ENCODE peak calls at places on chromosomes 12 and 14, in ten cellular contexts. C is Peyer's patch; Z is neural progenitor cell; M is psoas muscle; I is tibial nerve; W is CD8-positive, alpha-beta memory T cell; G is right cardiac atrium; E is heart right ventricle; N is lower lobe of right lung; O is spleen. D is an unnamed sample. For H3K4me1, the result is how much of the 10 kb centered on the place peaks cover.

GRCh38 chr14:53215101-53215500 is 62.0 kb upstream of the DDHD1 start:
- DNase-seq in Z (no peak), G (no peak), W (no peak), N (no peak), O (no peak), I (no peak), M (no peak), E (no peak), C (no peak), D (no peak)

GRCh38 chr12:124420972-124421674 is 126.2 kb downstream of the RFLNA start:
- DNase-seq in C (no peak), E (no peak), O (no peak), M (no peak), Z (no peak), I (no peak), G (peak), W (no peak), N (no peak), D (no peak)

GRCh38 chr12:13208533-13209278 is 12.2 kb downstream of the EMP1 start:
- DNase-seq in O (no peak), W (no peak), N (no peak), C (no peak), M (no peak), G (no peak), Z (peak), I (no peak), E (no peak), D (no peak)

GRCh38 chr14:45249847-45250575 is 3.0 kb downstream of the MIS18BP1 start:
- DNase-seq in O (no peak), C (no peak), W (no peak), I (peak), E (no peak), Z (no peak), N (no peak), M (no peak), G (peak), D (no peak)

GRCh38 chr14:84961637-84962036 is 568.3 kb upstream of the FLRT2 start:
- DNase-seq in W (no peak), O (no peak), C (no peak), Z (peak), G (no peak), M (no peak), E (peak), I (no peak), N (no peak), D (no peak)

GRCh38 chr12:91178139-91178561 is 4.5 kb downstream of the DCN start:
- DNase-seq in M (peak), O (no peak), E (no peak), W (no peak), I (no peak), C (peak), Z (no peak), N (no peak), G (peak), D (no peak)

GRCh38 chr12:110073049-110073831 is 24.9 kb upstream of the C12orf76 start:
- DNase-seq in O (peak), I (peak), E (peak), C (peak), M (peak), N (peak), G (peak), Z (no peak), W (no peak), D (no peak)

GRCh38 chr14:99538275-99538674 is 57.1 kb downstream of the CCNK start:
- DNase-seq in O (no peak), E (peak), I (no peak), C (no peak), M (no peak), W (no peak), N (no peak), Z (no peak), G (no peak), D (no peak)

GRCh38 chr14:24542346-24542936 is 33.6 kb downstream of the CTSG start:
- DNase-seq in G (no peak), Z (no peak), W (no peak), M (no peak), C (no peak), I (no peak), N (no peak), E (no peak), O (no peak), D (no peak)

GRCh38 chr14:105867961-105868599 is 341.7 kb downstream of the TMEM121 start:
- DNase-seq in I (no peak), E (no peak), C (no peak), W (no peak), M (no peak), Z (no peak), G (no peak), N (no peak), O (peak), D (no peak)

GRCh38 chr12:48194780-48195179 is 8.3 kb downstream of the OR10AD1 start:
- DNase-seq in Z (no peak), G (no peak), W (no peak), M (no peak), N (no peak), I (no peak), E (no peak), C (no peak), O (no peak), D (no peak)

GRCh38 chr12:53481108-53481442 is 18.2 kb downstream of the MAP3K12 start:
- DNase-seq in N (no peak), E (no peak), Z (no peak), G (no peak), M (no peak), C (no peak), W (no peak), I (no peak), O (no peak), D (no peak)

GRCh38 chr12:6372403-6373003 is 2.9 kb downstream of the SCNN1A start:
- DNase-seq in M (no peak), Z (peak), N (peak), O (peak), W (no peak), C (peak), I (peak), E (no peak), G (peak), D (no peak)

GRCh38 chr14:68501621-68502052 is 291.2 kb downstream of the ZFP36L1 start:
- DNase-seq in N (peak), E (peak), O (peak), I (peak), C (no peak), G (peak), Z (no peak), W (no peak), M (peak), D (no peak)

GRCh38 chr12:13165578-13166120 is 30.9 kb upstream of the EMP1 start:
- DNase-seq in M (peak), O (peak), I (peak), W (peak), G (peak), Z (no peak), C (peak), E (peak), N (peak), D (no peak)

GRCh38 chr14:21199611-21200570 is 44.0 kb upstream of the OR5AU1 start:
- DNase-seq in I (no peak), N (no peak), O (no peak), C (no peak), E (no peak), W (no peak), M (no peak), G (no peak), Z (no peak), D (no peak)

GRCh38 chr12:14514154-14514842 is 53.4 kb downstream of the PLBD1 start:
- DNase-seq in W (no peak), G (no peak), M (no peak), E (peak), Z (peak), I (no peak), N (no peak), C (no peak), O (no peak), D (peak)

GRCh38 chr14:54253195-54253947 is 143.4 kb upstream of the CDKN3 start:
- DNase-seq in M (no peak), G (no peak), C (no peak), O (no peak), N (no peak), W (no peak), Z (no peak), I (no peak), E (no peak), D (no peak)

GRCh38 chr14:72553161-72553560 is 340.7 kb downstream of the DPF3 start:
- DNase-seq in C (no peak), N (no peak), I (no peak), O (no peak), G (no peak), W (no peak), Z (no peak), E (no peak), M (no peak), D (no peak)

GRCh38 chr12:92640686-92641085 is 62.1 kb upstream of the PLEKHG7 start:
- DNase-seq in I (no peak), O (no peak), E (no peak), M (no peak), C (no peak), N (no peak), Z (no peak), G (no peak), W (no peak), D (no peak)

GRCh38 chr12:49962861-49963765 is 1.4 kb downstream of the AQP5 start:
- DNase-seq in W (no peak), Z (peak), N (peak), I (no peak), E (peak), G (peak), M (peak), O (peak), C (peak), D (no peak)

GRCh38 chr14:77409131-77409533 is 14.2 kb downstream of the NOXRED1 start:
- DNase-seq in C (no peak), W (no peak), I (no peak), Z (peak), N (no peak), M (no peak), G (no peak), E (no peak), O (no peak), D (peak)

GRCh38 chr12:88067301-88067700 is 38.1 kb upstream of the C12orf50 start:
- DNase-seq in Z (no peak), C (no peak), N (no peak), O (no peak), I (no peak), G (no peak), W (no peak), M (no peak), E (no peak), D (no peak)

GRCh38 chr12:67279637-67280036 is 10.5 kb downstream of the CAND1 start:
- DNase-seq in N (no peak), Z (no peak), O (no peak), C (no peak), W (no peak), M (no peak), G (no peak), I (no peak), E (no peak), D (no peak)

GRCh38 chr14:99715266-99716000 is 31.3 kb downstream of the CYP46A1 start:
- DNase-seq in M (no peak), G (no peak), E (no peak), I (no peak), Z (no peak), N (no peak), W (no peak), O (peak), C (peak), D (no peak)

GRCh38 chr12:97650242-97650641 is 187.6 kb downstream of the RMST start:
- DNase-seq in M (no peak), G (no peak), Z (no peak), C (no peak), I (no peak), W (no peak), O (no peak), N (no peak), E (no peak), D (no peak)

GRCh38 chr12:101414533-101415119 is 7.1 kb upstream of the ARL1 start:
- DNase-seq in W (no peak), O (no peak), C (no peak), M (no peak), I (peak), E (peak), N (no peak), G (no peak), Z (peak), D (no peak)

GRCh38 chr14:91354979-91355685 is 62.5 kb downstream of the CCDC88C start:
- DNase-seq in O (peak), I (no peak), M (no peak), C (peak), E (no peak), N (peak), Z (peak), W (peak), G (peak), D (peak)

GRCh38 chr12:69502342-69503081 is 32.3 kb downstream of the FRS2 start:
- DNase-seq in M (no peak), O (no peak), I (no peak), C (no peak), G (no peak), W (no peak), Z (no peak), N (no peak), E (no peak), D (no peak)

GRCh38 chr12:108157856-108158255 is 28.8 kb downstream of the WSCD2 start:
- DNase-seq in Z (no peak), I (no peak), O (no peak), W (no peak), M (no peak), C (no peak), N (no peak), G (no peak), E (no peak), D (no peak)

GRCh38 chr12:78194448-78194847 is 363.8 kb downstream of the NAV3 start:
- DNase-seq in N (no peak), G (no peak), M (no peak), E (no peak), C (no peak), I (no peak), Z (no peak), W (no peak), O (no peak), D (no peak)

GRCh38 chr12:18141583-18141982 is 51.6 kb upstream of the RERGL start:
- DNase-seq in O (no peak), C (no peak), G (no peak), I (no peak), W (no peak), N (no peak), Z (no peak), M (no peak), E (no peak), D (no peak)

GRCh38 chr14:100889641-100890040 is 13.9 kb downstream of the RTL1 start:
- DNase-seq in N (no peak), W (no peak), Z (no peak), I (no peak), G (peak), O (peak), M (no peak), E (no peak), C (peak), D (no peak)

GRCh38 chr14:49971156-49972141 is 78.6 kb downstream of the ARF6 start:
- DNase-seq in E (no peak), G (no peak), C (no peak), O (no peak), N (no peak), Z (no peak), I (no peak), W (no peak), M (no peak), D (no peak)

GRCh38 chr14:49972199-49972671 is 79.4 kb downstream of the ARF6 start:
- DNase-seq in G (no peak), Z (no peak), O (no peak), N (no peak), W (no peak), E (peak), C (no peak), M (no peak), I (peak), D (no peak)

GRCh38 chr14:49972840-49973239 is 80.0 kb downstream of the ARF6 start:
- DNase-seq in M (no peak), E (no peak), W (no peak), Z (no peak), C (no peak), N (no peak), G (peak), I (peak), O (no peak), D (no peak)

GRCh38 chr14:49969961-49970360 is 77.1 kb downstream of the ARF6 start:
- DNase-seq in E (no peak), M (no peak), O (no peak), I (no peak), G (no peak), W (no peak), Z (no peak), N (no peak), C (no peak), D (no peak)

GRCh38 chr14:49970474-49971147 is 77.7 kb downstream of the ARF6 start:
- DNase-seq in I (peak), E (peak), W (no peak), M (no peak), G (no peak), Z (no peak), N (no peak), C (no peak), O (no peak), D (no peak)
- H3K4me3 ChIP-seq in I (no peak), E (peak), W (peak), M (no peak), G (no peak), Z (no peak), N (no peak), C (no peak), O (peak), D (no peak)

DNA sequence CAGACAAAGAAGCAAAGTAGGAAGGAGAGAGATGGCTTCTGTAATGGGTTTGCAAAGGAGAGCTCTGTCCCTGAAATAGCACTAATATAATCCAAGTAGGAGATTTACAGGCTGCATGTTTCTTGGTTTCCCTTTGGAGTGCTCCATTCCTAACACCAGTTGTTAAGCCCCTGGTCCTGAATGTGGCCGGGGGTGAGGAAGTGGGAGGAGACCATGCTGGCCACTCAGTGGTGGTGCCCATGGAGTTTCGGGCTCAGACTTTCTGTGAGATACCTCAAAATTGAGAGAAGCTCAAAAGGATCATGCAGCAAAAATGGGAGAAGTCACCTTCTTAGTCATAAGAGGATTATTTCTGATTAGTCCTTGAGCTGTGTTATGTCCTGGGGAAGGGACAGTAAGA is 88.5 kb downstream of the DAD1 start:
- DNase-seq in I (no peak), G (no peak), E (no peak), N (no peak), Z (no peak), O (no peak), W (no peak), M (no peak), C (no peak), D (no peak)
- H3K27ac ChIP-seq in I (no peak), G (peak), E (no peak), N (no peak), Z (no peak), O (no peak), W (no peak), M (no peak), C (peak), D (no peak)

GRCh38 chr12:20429876-20430275 is 61.5 kb downstream of the PDE3A start:
- DNase-seq in C (no peak), Z (no peak), I (no peak), M (no peak), G (no peak), W (no peak), E (no peak), N (no peak), O (no peak), D (no peak)

GRCh38 chr12:20421338-20421890 is 53.1 kb downstream of the PDE3A start:
- DNase-seq in C (peak), G (peak), O (no peak), N (no peak), I (no peak), Z (no peak), E (no peak), M (no peak), W (no peak), D (no peak)

GRCh38 chr12:20426956-20427355 is 58.6 kb downstream of the PDE3A start:
- DNase-seq in M (no peak), Z (no peak), W (no peak), I (no peak), G (no peak), N (no peak), C (no peak), E (no peak), O (no peak), D (no peak)

GRCh38 chr12:20423557-20423956 is 55.2 kb downstream of the PDE3A start:
- DNase-seq in M (no peak), E (no peak), Z (peak), W (no peak), I (no peak), N (no peak), G (no peak), O (no peak), C (no peak), D (no peak)

GRCh38 chr12:20426191-20426590 is 57.9 kb downstream of the PDE3A start:
- DNase-seq in E (peak), M (peak), N (no peak), C (no peak), G (peak), O (no peak), I (peak), Z (no peak), W (no peak), D (no peak)
- H3K4me1 ChIP-seq in E (half or more), M (under half), N (under half), C (under half), G (under half), O (under half), I (under half), Z (under half), W (under half), D (under half)

DNA sequence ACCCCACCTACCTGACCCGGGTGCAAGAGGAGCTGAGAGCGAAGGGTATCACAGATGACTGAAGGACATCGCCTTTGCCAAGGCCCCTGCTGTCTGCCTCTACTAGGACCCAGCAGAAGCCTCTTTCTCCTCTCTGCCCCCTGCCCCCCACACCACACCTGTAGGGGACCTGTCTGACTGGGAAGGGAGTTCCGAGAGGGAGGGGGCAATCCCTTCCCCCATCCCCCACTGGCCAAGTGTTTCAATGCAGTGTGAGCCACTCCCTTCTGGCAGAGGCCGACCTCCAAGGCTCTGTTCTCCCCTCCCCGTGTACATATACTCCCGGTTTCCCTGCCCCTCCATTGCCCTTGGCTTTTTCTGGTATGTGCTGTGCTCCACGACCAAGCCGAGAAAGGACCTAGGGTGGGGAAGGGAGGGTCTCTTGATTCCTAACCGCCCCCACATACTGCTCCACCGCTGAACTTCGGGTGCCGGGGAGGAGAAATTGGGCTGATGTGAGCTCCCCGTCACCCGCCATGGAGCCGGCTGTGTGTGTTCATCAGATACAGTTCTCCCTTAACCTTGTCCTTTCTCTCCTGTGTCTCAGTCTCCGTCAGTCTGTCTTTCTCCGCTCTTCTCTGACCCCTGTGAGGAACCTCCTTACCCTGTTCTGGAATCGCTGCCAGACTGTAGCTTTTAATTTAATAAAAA is 2.0 kb upstream of the ARHGEF25 start:
- DNase-seq in I (no peak), C (no peak), N (no peak), M (no peak), Z (peak), W (no peak), O (no peak), E (no peak), G (peak), D (no peak)
- H3K4me3 ChIP-seq in I (no peak), C (no peak), N (no peak), M (peak), Z (peak), W (no peak), O (peak), E (no peak), G (no peak), D (peak)

GRCh38 chr14:31699809-31700208 is 138.6 kb downstream of the NUBPL start:
- DNase-seq in E (no peak), I (no peak), Z (no peak), O (no peak), G (no peak), C (no peak), M (no peak), N (no peak), W (no peak), D (no peak)
- H3K27ac ChIP-seq in E (no peak), I (no peak), Z (no peak), O (no peak), G (no peak), C (no peak), M (no peak), N (no peak), W (no peak), D (no peak)

GRCh38 chr12:102735104-102735503 is 181.9 kb downstream of the PAH start:
- DNase-seq in I (no peak), E (no peak), W (no peak), N (no peak), M (no peak), O (no peak), C (no peak), Z (no peak), G (no peak), D (no peak)
- H3K4me1 ChIP-seq in I (under half), E (under half), W (under half), N (under half), M (under half), O (under half), C (under half), Z (under half), G (under half), D (under half)

DNA sequence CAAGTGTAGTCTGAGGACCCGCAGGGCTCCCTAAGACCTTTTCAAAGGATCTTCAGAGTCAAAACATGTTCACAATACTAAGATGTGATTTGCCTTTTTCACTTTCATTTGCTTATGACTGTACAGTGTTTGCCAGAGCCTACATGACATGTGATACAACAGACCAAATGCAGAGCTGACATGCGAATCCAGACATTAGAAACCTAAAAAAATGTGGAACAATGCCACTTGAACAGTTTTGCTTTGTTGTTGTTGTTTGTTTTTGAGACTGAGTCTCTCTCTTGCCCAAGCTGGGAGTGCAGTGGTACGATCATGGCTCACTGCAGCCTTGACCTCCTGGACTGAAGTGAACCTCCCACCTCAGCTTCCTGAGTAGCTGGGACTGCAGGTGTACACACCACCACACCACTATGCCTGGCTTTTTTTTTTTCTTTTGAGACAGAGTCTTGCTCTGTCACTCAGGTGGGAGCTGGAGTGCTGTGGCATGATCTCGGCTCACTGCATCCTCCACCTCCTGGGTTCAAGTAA is 5.3 kb upstream of the RAB35 start:
- DNase-seq in I (no peak), E (no peak), Z (no peak), C (no peak), O (no peak), W (no peak), M (no peak), N (no peak), G (no peak), D (no peak)
- H3K4me3 ChIP-seq in I (no peak), E (no peak), Z (no peak), C (no peak), O (no peak), W (no peak), M (no peak), N (no peak), G (no peak), D (no peak)

D was measured in iPS DF 6.9.